ENCODE peak calls at places on chromosomes 7 and 10, in ten cellular contexts. One of them, this sample, is unnamed.

GRCh38 chr7:26410156-26410555 is 118.5 kb downstream of the SNX10 start:
- DNase-seq in SJSA1: no peak
- DNase-seq in AG20443: no peak
- DNase-seq in amygdala: no peak
- DNase-seq in activated CD8-positive, alpha-beta memory T cell treated with anti-CD3 and anti-CD28 coated beads, Interleukin-2, amount 50 U/mL, for 48 hours: no peak
- DNase-seq in KBM-7: no peak
- DNase-seq in CD8-positive, alpha-beta memory T cell: no peak
- DNase-seq in BE2C: no peak
- DNase-seq in EL: no peak
- DNase-seq in renal cortical epithelial cell: no peak
- DNase-seq in this sample: no peak

GRCh38 chr7:65980478-65981250 is 1.3 kb downstream of the GUSB start:
- DNase-seq in renal cortical epithelial cell: peak
- DNase-seq in activated CD8-positive, alpha-beta memory T cell treated with anti-CD3 and anti-CD28 coated beads, Interleukin-2, amount 50 U/mL, for 48 hours: peak
- DNase-seq in SJSA1: peak
- DNase-seq in BE2C: no peak
- DNase-seq in AG20443: peak
- DNase-seq in EL: peak
- DNase-seq in KBM-7: peak
- DNase-seq in amygdala: no peak
- DNase-seq in CD8-positive, alpha-beta memory T cell: peak
- DNase-seq in this sample: no peak

GRCh38 chr7:101122933-101123702 is 3.8 kb upstream of the SERPINE1 start:
- DNase-seq in EL: no peak
- DNase-seq in activated CD8-positive, alpha-beta memory T cell treated with anti-CD3 and anti-CD28 coated beads, Interleukin-2, amount 50 U/mL, for 48 hours: no peak
- DNase-seq in SJSA1: no peak
- DNase-seq in BE2C: no peak
- DNase-seq in KBM-7: no peak
- DNase-seq in AG20443: no peak
- DNase-seq in renal cortical epithelial cell: no peak
- DNase-seq in CD8-positive, alpha-beta memory T cell: no peak
- DNase-seq in amygdala: no peak
- DNase-seq in this sample: no peak

GRCh38 chr10:126384269-126384873 is 3.9 kb downstream of the ADAM12 start:
- DNase-seq in EL: peak
- DNase-seq in SJSA1: no peak
- DNase-seq in KBM-7: no peak
- DNase-seq in CD8-positive, alpha-beta memory T cell: no peak
- DNase-seq in amygdala: no peak
- DNase-seq in BE2C: no peak
- DNase-seq in AG20443: peak
- DNase-seq in activated CD8-positive, alpha-beta memory T cell treated with anti-CD3 and anti-CD28 coated beads, Interleukin-2, amount 50 U/mL, for 48 hours: no peak
- DNase-seq in renal cortical epithelial cell: peak
- DNase-seq in this sample: no peak

GRCh38 chr7:38453826-38454225 is 177.3 kb downstream of the AMPH start:
- DNase-seq in renal cortical epithelial cell: no peak
- DNase-seq in CD8-positive, alpha-beta memory T cell: no peak
- DNase-seq in SJSA1: no peak
- DNase-seq in KBM-7: no peak
- DNase-seq in activated CD8-positive, alpha-beta memory T cell treated with anti-CD3 and anti-CD28 coated beads, Interleukin-2, amount 50 U/mL, for 48 hours: no peak
- DNase-seq in AG20443: no peak
- DNase-seq in BE2C: no peak
- DNase-seq in EL: no peak
- DNase-seq in amygdala: no peak
- DNase-seq in this sample: no peak

GRCh38 chr10:126073606-126074005 is 177.2 kb downstream of the FANK1 start:
- DNase-seq in CD8-positive, alpha-beta memory T cell: no peak
- DNase-seq in BE2C: no peak
- DNase-seq in KBM-7: no peak
- DNase-seq in SJSA1: no peak
- DNase-seq in activated CD8-positive, alpha-beta memory T cell treated with anti-CD3 and anti-CD28 coated beads, Interleukin-2, amount 50 U/mL, for 48 hours: no peak
- DNase-seq in renal cortical epithelial cell: no peak
- DNase-seq in amygdala: no peak
- DNase-seq in AG20443: no peak
- DNase-seq in EL: no peak
- DNase-seq in this sample: no peak

GRCh38 chr10:68208424-68209042 is 23.4 kb downstream of the ATOH7 start:
- DNase-seq in activated CD8-positive, alpha-beta memory T cell treated with anti-CD3 and anti-CD28 coated beads, Interleukin-2, amount 50 U/mL, for 48 hours: no peak
- DNase-seq in KBM-7: peak
- DNase-seq in CD8-positive, alpha-beta memory T cell: no peak
- DNase-seq in EL: peak
- DNase-seq in renal cortical epithelial cell: peak
- DNase-seq in AG20443: peak
- DNase-seq in amygdala: peak
- DNase-seq in SJSA1: peak
- DNase-seq in BE2C: peak
- DNase-seq in this sample: no peak

GRCh38 chr10:23643396-23643795 is 204.5 kb downstream of the OTUD1 start:
- DNase-seq in EL: peak
- DNase-seq in amygdala: no peak
- DNase-seq in BE2C: no peak
- DNase-seq in CD8-positive, alpha-beta memory T cell: no peak
- DNase-seq in renal cortical epithelial cell: no peak
- DNase-seq in KBM-7: peak
- DNase-seq in activated CD8-positive, alpha-beta memory T cell treated with anti-CD3 and anti-CD28 coated beads, Interleukin-2, amount 50 U/mL, for 48 hours: no peak
- DNase-seq in SJSA1: no peak
- DNase-seq in AG20443: no peak
- DNase-seq in this sample: no peak

GRCh38 chr7:12637819-12638592 is 49.4 kb upstream of the ARL4A start:
- DNase-seq in EL: no peak
- DNase-seq in BE2C: peak
- DNase-seq in activated CD8-positive, alpha-beta memory T cell treated with anti-CD3 and anti-CD28 coated beads, Interleukin-2, amount 50 U/mL, for 48 hours: no peak
- DNase-seq in SJSA1: no peak
- DNase-seq in CD8-positive, alpha-beta memory T cell: no peak
- DNase-seq in renal cortical epithelial cell: no peak
- DNase-seq in KBM-7: peak
- DNase-seq in AG20443: no peak
- DNase-seq in amygdala: no peak
- DNase-seq in this sample: no peak

GRCh38 chr10:106712988-106713387 is 451.5 kb downstream of the SORCS1 start:
- DNase-seq in KBM-7: no peak
- DNase-seq in amygdala: no peak
- DNase-seq in BE2C: no peak
- DNase-seq in activated CD8-positive, alpha-beta memory T cell treated with anti-CD3 and anti-CD28 coated beads, Interleukin-2, amount 50 U/mL, for 48 hours: no peak
- DNase-seq in renal cortical epithelial cell: no peak
- DNase-seq in CD8-positive, alpha-beta memory T cell: no peak
- DNase-seq in SJSA1: no peak
- DNase-seq in EL: no peak
- DNase-seq in AG20443: no peak
- DNase-seq in this sample: no peak

GRCh38 chr10:132304756-132305509 is 2.8 kb downstream of the STK32C start:
- DNase-seq in renal cortical epithelial cell: no peak
- DNase-seq in BE2C: no peak
- DNase-seq in CD8-positive, alpha-beta memory T cell: no peak
- DNase-seq in AG20443: no peak
- DNase-seq in amygdala: no peak
- DNase-seq in KBM-7: no peak
- DNase-seq in EL: no peak
- DNase-seq in SJSA1: no peak
- DNase-seq in activated CD8-positive, alpha-beta memory T cell treated with anti-CD3 and anti-CD28 coated beads, Interleukin-2, amount 50 U/mL, for 48 hours: peak
- DNase-seq in this sample: peak

GRCh38 chr10:15482168-15482567 is 111.1 kb upstream of the FAM171A1 start:
- DNase-seq in AG20443: peak
- DNase-seq in activated CD8-positive, alpha-beta memory T cell treated with anti-CD3 and anti-CD28 coated beads, Interleukin-2, amount 50 U/mL, for 48 hours: no peak
- DNase-seq in SJSA1: no peak
- DNase-seq in KBM-7: no peak
- DNase-seq in CD8-positive, alpha-beta memory T cell: no peak
- DNase-seq in amygdala: no peak
- DNase-seq in EL: no peak
- DNase-seq in BE2C: no peak
- DNase-seq in renal cortical epithelial cell: no peak
- DNase-seq in this sample: no peak

GRCh38 chr7:150481207-150481920 is 30.9 kb downstream of the GIMAP8 start:
- DNase-seq in BE2C: no peak
- DNase-seq in KBM-7: no peak
- DNase-seq in renal cortical epithelial cell: no peak
- DNase-seq in activated CD8-positive, alpha-beta memory T cell treated with anti-CD3 and anti-CD28 coated beads, Interleukin-2, amount 50 U/mL, for 48 hours: peak
- DNase-seq in CD8-positive, alpha-beta memory T cell: peak
- DNase-seq in amygdala: no peak
- DNase-seq in SJSA1: no peak
- DNase-seq in EL: no peak
- DNase-seq in AG20443: no peak
- DNase-seq in this sample: no peak

GRCh38 chr10:75294031-75294437 is 58.3 kb upstream of the COMTD1 start:
- DNase-seq in CD8-positive, alpha-beta memory T cell: no peak
- DNase-seq in activated CD8-positive, alpha-beta memory T cell treated with anti-CD3 and anti-CD28 coated beads, Interleukin-2, amount 50 U/mL, for 48 hours: no peak
- DNase-seq in renal cortical epithelial cell: no peak
- DNase-seq in SJSA1: peak
- DNase-seq in KBM-7: no peak
- DNase-seq in amygdala: no peak
- DNase-seq in AG20443: no peak
- DNase-seq in BE2C: no peak
- DNase-seq in EL: peak
- DNase-seq in this sample: no peak

GRCh38 chr7:147432068-147432467 is 1158.5 kb upstream of the C7orf33 start:
- DNase-seq in BE2C: peak
- DNase-seq in AG20443: peak
- DNase-seq in amygdala: peak
- DNase-seq in activated CD8-positive, alpha-beta memory T cell treated with anti-CD3 and anti-CD28 coated beads, Interleukin-2, amount 50 U/mL, for 48 hours: no peak
- DNase-seq in CD8-positive, alpha-beta memory T cell: no peak
- DNase-seq in EL: peak
- DNase-seq in SJSA1: no peak
- DNase-seq in renal cortical epithelial cell: no peak
- DNase-seq in KBM-7: no peak
- DNase-seq in this sample: no peak

GRCh38 chr7:45174966-45175765 is 17.6 kb downstream of the RAMP3 start:
- DNase-seq in AG20443: no peak
- DNase-seq in EL: no peak
- DNase-seq in KBM-7: no peak
- DNase-seq in amygdala: no peak
- DNase-seq in SJSA1: no peak
- DNase-seq in CD8-positive, alpha-beta memory T cell: no peak
- DNase-seq in BE2C: no peak
- DNase-seq in activated CD8-positive, alpha-beta memory T cell treated with anti-CD3 and anti-CD28 coated beads, Interleukin-2, amount 50 U/mL, for 48 hours: no peak
- DNase-seq in renal cortical epithelial cell: no peak
- DNase-seq in this sample: peak

GRCh38 chr10:35172574-35172973 is 45.9 kb downstream of the CREM start:
- DNase-seq in SJSA1: no peak
- DNase-seq in renal cortical epithelial cell: peak
- DNase-seq in AG20443: peak
- DNase-seq in amygdala: no peak
- DNase-seq in BE2C: no peak
- DNase-seq in activated CD8-positive, alpha-beta memory T cell treated with anti-CD3 and anti-CD28 coated beads, Interleukin-2, amount 50 U/mL, for 48 hours: no peak
- DNase-seq in EL: no peak
- DNase-seq in CD8-positive, alpha-beta memory T cell: no peak
- DNase-seq in KBM-7: no peak
- DNase-seq in this sample: no peak

GRCh38 chr10:44261710-44262455 is 123.0 kb downstream of the CXCL12 start:
- DNase-seq in activated CD8-positive, alpha-beta memory T cell treated with anti-CD3 and anti-CD28 coated beads, Interleukin-2, amount 50 U/mL, for 48 hours: no peak
- DNase-seq in amygdala: no peak
- DNase-seq in renal cortical epithelial cell: no peak
- DNase-seq in AG20443: peak
- DNase-seq in EL: peak
- DNase-seq in CD8-positive, alpha-beta memory T cell: no peak
- DNase-seq in BE2C: peak
- DNase-seq in KBM-7: no peak
- DNase-seq in SJSA1: no peak
- DNase-seq in this sample: no peak

GRCh38 chr10:110218627-110219026 is 11.2 kb downstream of the MXI1 start:
- DNase-seq in renal cortical epithelial cell: no peak
- DNase-seq in CD8-positive, alpha-beta memory T cell: no peak
- DNase-seq in amygdala: no peak
- DNase-seq in KBM-7: peak
- DNase-seq in SJSA1: no peak
- DNase-seq in activated CD8-positive, alpha-beta memory T cell treated with anti-CD3 and anti-CD28 coated beads, Interleukin-2, amount 50 U/mL, for 48 hours: no peak
- DNase-seq in AG20443: no peak
- DNase-seq in BE2C: no peak
- DNase-seq in EL: no peak
- DNase-seq in this sample: no peak

GRCh38 chr7:149147730-149148653 is 739 bp downstream of the ZNF398 start:
- DNase-seq in EL: peak
- DNase-seq in BE2C: peak
- DNase-seq in amygdala: peak
- DNase-seq in activated CD8-positive, alpha-beta memory T cell treated with anti-CD3 and anti-CD28 coated beads, Interleukin-2, amount 50 U/mL, for 48 hours: peak
- DNase-seq in KBM-7: peak
- DNase-seq in SJSA1: peak
- DNase-seq in renal cortical epithelial cell: no peak
- DNase-seq in CD8-positive, alpha-beta memory T cell: peak
- DNase-seq in AG20443: peak
- DNase-seq in this sample: peak

GRCh38 chr10:123144697-123145541 is 3.0 kb upstream of the HMX2 start:
- DNase-seq in EL: no peak
- DNase-seq in amygdala: no peak
- DNase-seq in AG20443: no peak
- DNase-seq in KBM-7: peak
- DNase-seq in CD8-positive, alpha-beta memory T cell: no peak
- DNase-seq in SJSA1: no peak
- DNase-seq in activated CD8-positive, alpha-beta memory T cell treated with anti-CD3 and anti-CD28 coated beads, Interleukin-2, amount 50 U/mL, for 48 hours: peak
- DNase-seq in BE2C: no peak
- DNase-seq in renal cortical epithelial cell: no peak
- DNase-seq in this sample: no peak

GRCh38 chr10:36256166-36256565 is 614.1 kb upstream of the FZD8 start:
- DNase-seq in renal cortical epithelial cell: no peak
- DNase-seq in SJSA1: no peak
- DNase-seq in BE2C: no peak
- DNase-seq in activated CD8-positive, alpha-beta memory T cell treated with anti-CD3 and anti-CD28 coated beads, Interleukin-2, amount 50 U/mL, for 48 hours: no peak
- DNase-seq in AG20443: peak
- DNase-seq in KBM-7: no peak
- DNase-seq in CD8-positive, alpha-beta memory T cell: no peak
- DNase-seq in EL: no peak
- DNase-seq in amygdala: no peak
- DNase-seq in this sample: no peak

GRCh38 chr7:98199131-98199530 is 12.1 kb upstream of the BHLHA15 start:
- DNase-seq in AG20443: no peak
- DNase-seq in KBM-7: no peak
- DNase-seq in BE2C: no peak
- DNase-seq in activated CD8-positive, alpha-beta memory T cell treated with anti-CD3 and anti-CD28 coated beads, Interleukin-2, amount 50 U/mL, for 48 hours: no peak
- DNase-seq in CD8-positive, alpha-beta memory T cell: no peak
- DNase-seq in renal cortical epithelial cell: no peak
- DNase-seq in SJSA1: no peak
- DNase-seq in amygdala: no peak
- DNase-seq in EL: peak
- DNase-seq in this sample: no peak